ENCODE peak calls at places on chromosomes 12 and 14, in six cellular contexts. L is H9, D is neuronal stem cell, E is IMR-90, G is H1, U is trophoblast cell. K is an unnamed sample.

GRCh38 chr12:116784238-116784612 is 46.1 kb downstream of the RNFT2 start:
- DNase-seq in L (no peak), G (no peak), E (no peak), D (no peak), U (no peak), K (no peak)

GRCh38 chr12:10364839-10365681 is 24.8 kb downstream of the KLRK1 start:
- DNase-seq in D (peak; percentile 21), G (no peak), L (peak; percentile 79), E (peak; percentile 84), U (peak; percentile 90), K (peak; percentile 94)

GRCh38 chr14:21215130-21215878 is 53.9 kb downstream of the HNRNPC start:
- DNase-seq in G (no peak), L (no peak), E (no peak), U (no peak), D (no peak), K (no peak)

GRCh38 chr14:22391908-22392307 is 197.1 kb downstream of the DAD1 start:
- DNase-seq in E (peak; percentile 65), U (peak; percentile 66), G (no peak), L (peak; percentile 69), D (peak; percentile 64), K (peak; percentile 76)

GRCh38 chr14:83294941-83295340 is 1761.3 kb upstream of the SEL1L start:
- DNase-seq in D (no peak), U (no peak), G (no peak), E (peak; percentile 51), L (no peak), K (peak; percentile 1)

GRCh38 chr14:35223927-35224326 is 68.3 kb upstream of the PSMA6 start:
- DNase-seq in U (no peak), E (peak; percentile 43), L (no peak), G (no peak), D (no peak), K (no peak)

GRCh38 chr12:120830052-120830940 is 73.9 kb downstream of the SPPL3 start:
- DNase-seq in L (no peak), E (peak; percentile 12), G (no peak), U (no peak), D (no peak), K (peak; percentile 39)

GRCh38 chr12:95848575-95849388 is 10.0 kb upstream of the SNRPF start:
- DNase-seq in U (peak; percentile 26), G (no peak), D (peak; percentile 29), E (peak; percentile 48), L (no peak), K (peak; percentile 37)

GRCh38 chr14:89336338-89336737 is 80.7 kb downstream of the FOXN3 start:
- DNase-seq in U (no peak), E (no peak), G (no peak), D (no peak), L (no peak), K (no peak)

GRCh38 chr12:52975820-52976573 is 27.1 kb downstream of the KRT18 start:
- DNase-seq in L (peak; percentile 86), E (peak; percentile 27), D (no peak), U (peak; percentile 72), G (no peak), K (peak; percentile 82)

GRCh38 chr14:68510201-68510600 is 282.7 kb downstream of the ZFP36L1 start:
- DNase-seq in E (peak; percentile 69), U (no peak), L (no peak), D (no peak), G (no peak), K (peak; percentile 61)

GRCh38 chr12:5076761-5077160 is 33.1 kb downstream of the KCNA5 start:
- DNase-seq in E (no peak), D (no peak), L (no peak), G (no peak), U (no peak), K (no peak)

GRCh38 chr12:79358716-79359341 is 331.9 kb downstream of the PAWR start:
- DNase-seq in U (peak; percentile 89), G (no peak), D (no peak), L (no peak), E (no peak), K (no peak)

GRCh38 chr12:44573723-44574122 is 302.4 kb downstream of the NELL2 start:
- DNase-seq in D (no peak), U (peak; percentile 54), G (no peak), L (no peak), E (no peak), K (no peak)

GRCh38 chr12:105120551-105120950 is 13.0 kb downstream of the WASHC4 start:
- DNase-seq in G (no peak), D (no peak), L (no peak), E (peak; percentile 16), U (no peak), K (peak; percentile 56)

GRCh38 chr12:54428050-54429013 is 9.3 kb upstream of the ITGA5 start:
- DNase-seq in G (no peak), E (peak; percentile 68), L (peak; percentile 57), D (no peak), U (no peak), K (peak; percentile 60)
- H3K9ac ChIP-seq in G (no peak overlapping the region), E (no peak overlapping the region), L (no peak overlapping the region), D (no peak overlapping the region), U (no peak overlapping the region), K (peak overlapping the region; percentile 72)

GRCh38 chr12:132559652-132560420 is 50.5 kb downstream of the LRCOL1 start:
- DNase-seq in L (peak; percentile 69), G (peak; percentile 77), E (peak; percentile 36), D (no peak), U (peak; percentile 57), K (peak; percentile 38)

GRCh38 chr12:132560831-132561783 is 49.3 kb downstream of the LRCOL1 start:
- DNase-seq in U (peak; percentile 79), E (peak; percentile 51), D (peak; percentile 78), G (peak; percentile 96), L (peak; percentile 92), K (peak; percentile 68)

GRCh38 chr12:132558861-132559623 is 51.3 kb downstream of the LRCOL1 start:
- DNase-seq in U (peak; percentile 24), G (no peak), L (no peak), E (no peak), D (no peak), K (no peak)

GRCh38 chr12:132561784-132562156 is 48.6 kb downstream of the LRCOL1 start:
- DNase-seq in L (peak; percentile 79), U (no peak), E (no peak), D (no peak), G (peak; percentile 84), K (peak; percentile 18)

GRCh38 chr12:132560421-132560830 is 50.0 kb downstream of the LRCOL1 start:
- DNase-seq in U (peak; percentile 66), E (no peak), D (no peak), G (peak; percentile 72), L (no peak), K (no peak)
- H3K23ac ChIP-seq in U (no peak overlapping the region), E (no peak overlapping the region), D (peak overlapping the region; percentile 83), G (no peak overlapping the region), L (no peak overlapping the region), K (no peak overlapping the region)

GRCh38 chr12:63036974-63037335 is 102.0 kb upstream of the PPM1H start:
- DNase-seq in E (no peak), G (no peak), L (no peak), D (no peak), U (no peak), K (no peak)
- H2AFZ ChIP-seq in E (no peak overlapping the region), G (peak overlapping the region; percentile 36), L (no peak overlapping the region), D (no peak overlapping the region), U (no peak overlapping the region), K (no peak overlapping the region)

DNA sequence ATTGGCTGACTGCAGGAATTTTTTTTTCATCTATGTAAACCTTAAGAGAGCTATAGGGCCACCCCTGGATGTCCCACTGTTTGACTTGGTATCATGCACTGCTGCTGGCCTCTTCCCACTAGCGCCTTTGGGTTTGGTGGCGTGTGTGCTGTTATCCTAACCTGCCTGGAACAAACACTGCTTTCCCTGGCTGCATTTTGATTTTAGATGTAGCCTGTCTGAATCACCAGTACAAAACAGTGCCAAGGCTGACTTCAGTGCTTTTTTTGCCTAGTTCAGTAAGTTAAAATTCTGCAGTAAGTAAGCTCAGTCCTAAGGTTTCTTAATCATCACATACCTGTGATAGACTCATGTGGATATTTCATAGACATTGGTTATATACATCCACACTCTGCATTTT is 99.2 kb downstream of the EML1 start:
- DNase-seq in U (no peak), D (no peak), G (no peak), L (no peak), E (peak; percentile 50), K (no peak)
- H3K9ac ChIP-seq in U (no peak overlapping the region), D (no peak overlapping the region), G (no peak overlapping the region), L (no peak overlapping the region), E (no peak overlapping the region), K (no peak overlapping the region)

GRCh38 chr12:92558806-92559205 is 144.0 kb upstream of the PLEKHG7 start:
- DNase-seq in U (peak; percentile 23), D (no peak), E (peak; percentile 50), G (no peak), L (no peak), K (peak; percentile 26)
- H3K23ac ChIP-seq in U (no peak overlapping the region), D (no peak overlapping the region), E (no peak overlapping the region), G (no peak overlapping the region), L (no peak overlapping the region), K (no peak overlapping the region)

DNA sequence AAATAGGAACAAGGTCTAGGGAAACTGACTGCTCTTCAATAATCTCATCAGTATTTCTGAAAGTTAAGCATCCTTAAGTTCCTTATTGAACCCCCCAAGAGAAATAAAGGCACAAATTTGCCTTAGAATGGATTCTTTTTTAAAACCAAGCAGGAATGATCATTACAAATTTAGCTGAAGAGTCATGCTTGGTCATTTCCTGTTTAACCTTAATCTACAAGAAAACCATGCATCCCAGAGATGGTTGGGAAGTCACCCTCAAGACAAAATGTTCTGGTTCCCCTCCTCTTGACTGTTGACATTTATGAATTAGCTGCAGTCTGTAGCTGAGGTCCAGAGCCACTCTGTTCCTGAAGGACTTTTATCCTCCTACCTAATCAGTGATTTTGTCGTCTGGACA is 291.8 kb upstream of the G2E3 start:
- DNase-seq in D (no peak), G (no peak), U (no peak), L (no peak), E (peak; percentile 68), K (peak; percentile 33)
- H2AFZ ChIP-seq in D (no peak overlapping the region), G (peak overlapping the region; percentile 25), U (no peak overlapping the region), L (no peak overlapping the region), E (peak overlapping the region; percentile 28), K (no peak overlapping the region)

DNA sequence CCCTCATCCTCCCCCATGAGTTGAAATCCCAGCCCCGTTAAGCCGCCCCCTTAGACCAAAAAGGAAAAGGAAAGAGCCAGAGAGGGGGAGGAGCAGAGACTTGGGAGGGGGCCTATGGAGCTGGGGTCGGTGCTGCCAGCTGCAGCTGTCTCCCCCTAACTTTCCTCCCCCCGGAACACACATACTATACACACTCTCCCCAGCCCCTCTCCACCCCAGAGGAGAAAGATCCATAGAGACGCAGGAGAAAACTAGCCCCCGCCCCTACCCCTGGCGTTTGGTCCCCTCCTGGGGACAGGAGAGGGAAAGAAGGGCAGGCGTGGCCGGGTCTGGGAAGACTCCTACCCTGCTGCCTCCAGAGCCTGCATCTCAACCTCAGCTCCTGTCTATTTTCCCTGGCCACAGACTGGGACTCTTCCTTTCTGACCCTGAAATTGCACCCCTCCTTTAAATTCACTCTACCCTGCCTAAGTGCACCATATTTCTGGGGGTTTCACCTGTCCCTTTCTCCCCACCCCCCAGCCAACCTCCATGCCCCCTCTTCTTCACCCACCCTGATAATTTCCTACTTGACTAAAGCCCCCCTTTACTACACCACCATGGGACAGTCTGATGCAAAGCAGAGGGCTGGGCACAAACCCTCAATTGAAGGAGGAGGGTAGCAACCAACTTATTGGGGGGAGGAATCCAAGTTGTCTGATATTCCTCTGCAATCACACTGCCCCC is 1.6 kb upstream of the HOXC9 start:
- DNase-seq in D (no peak), U (no peak), E (no peak), L (no peak), G (no peak), K (no peak)
- H3K9ac ChIP-seq in D (no peak overlapping the region), U (no peak overlapping the region), E (no peak overlapping the region), L (no peak overlapping the region), G (no peak overlapping the region), K (peak overlapping the region; percentile 98)

GRCh38 chr14:56579345-56580316 is at the start of gene TMEM260:
- DNase-seq in G (peak; percentile 96), E (peak; percentile 84), L (peak; percentile 89), D (peak; percentile 91), U (peak; percentile 98), K (peak; percentile 91)
- H3K23ac ChIP-seq in G (no peak within 1 kb of the TSS), E (peak within 1 kb of the TSS; percentile 98), L (no peak within 1 kb of the TSS), D (peak within 1 kb of the TSS; percentile 99), U (no peak within 1 kb of the TSS), K (peak within 1 kb of the TSS; percentile 49)

K was measured in mesenchymal stem cell.